ENCODE peak calls at places on chromosomes 5 and 9, in seven cellular contexts. O is heart right ventricle, S is HepG2, X is SK-N-SH, F is heart left ventricle, A is PC-9, H is left ventricle myocardium inferior. E is an unnamed sample. For H3K4me1 and H3K27me3, the result is how much of the 10 kb centered on the place peaks cover.

GRCh38 chr5:138459311-138459710 is 6.0 kb upstream of the EGR1 start:
- DNase-seq in F (no peak), O (peak), S (no peak), H (no peak), A (no peak), X (no peak), E (no peak)

GRCh38 chr5:158127536-158127935 is 268.6 kb upstream of the CLINT1 start:
- DNase-seq in S (no peak), H (no peak), X (no peak), O (no peak), F (no peak), A (no peak), E (no peak)

GRCh38 chr5:5132896-5133295 is 7.2 kb upstream of the ADAMTS16 start:
- DNase-seq in H (no peak), X (no peak), S (no peak), O (no peak), A (no peak), F (no peak), E (no peak)

GRCh38 chr9:119853126-119853525 is 483.9 kb upstream of the BRINP1 start:
- DNase-seq in O (no peak), H (no peak), A (no peak), F (no peak), S (no peak), X (no peak), E (no peak)

GRCh38 chr5:180056153-180056552 is 15.4 kb downstream of the RNF130 start:
- DNase-seq in F (no peak), O (no peak), X (peak), S (no peak), H (no peak), A (no peak), E (no peak)

GRCh38 chr9:79395691-79396558 is 175.8 kb upstream of the TLE4 start:
- DNase-seq in H (no peak), S (no peak), A (no peak), O (no peak), X (no peak), F (no peak), E (no peak)

GRCh38 chr9:92774274-92774673 is 9.6 kb upstream of the BICD2 start:
- DNase-seq in F (no peak), H (no peak), X (no peak), S (no peak), O (no peak), A (peak), E (no peak)

GRCh38 chr9:128607642-128608350 is 48.9 kb downstream of the DYNC2I2 start:
- DNase-seq in F (peak), A (no peak), X (no peak), S (no peak), H (peak), O (peak), E (peak)

GRCh38 chr5:34822921-34823715 is 15.8 kb upstream of the TTC23L start:
- DNase-seq in A (no peak), F (no peak), H (no peak), O (no peak), S (no peak), X (no peak), E (no peak)

GRCh38 chr5:141001466-141001853 is 35.2 kb downstream of the PCDHAC2 start:
- DNase-seq in S (no peak), F (no peak), X (peak), O (no peak), H (no peak), A (peak), E (no peak)

GRCh38 chr9:114745879-114746550 is 59.8 kb downstream of the TNFSF15 start:
- DNase-seq in O (no peak), H (no peak), A (no peak), F (no peak), S (no peak), X (no peak), E (no peak)

GRCh38 chr5:175590471-175590881 is 67.4 kb upstream of the HRH2 start:
- DNase-seq in A (no peak), F (no peak), S (no peak), O (no peak), H (no peak), X (no peak), E (no peak)

GRCh38 chr9:20592673-20593072 is 29.6 kb downstream of the MLLT3 start:
- DNase-seq in H (no peak), X (no peak), A (no peak), O (no peak), S (no peak), F (no peak), E (no peak)

GRCh38 chr5:96015709-96016108 is 54.1 kb upstream of the ELL2 start:
- DNase-seq in H (no peak), A (no peak), S (no peak), O (no peak), X (no peak), F (no peak), E (no peak)

GRCh38 chr9:105281926-105282325 is 37.5 kb downstream of the SLC44A1 start:
- DNase-seq in O (no peak), H (no peak), S (no peak), A (no peak), X (no peak), F (no peak), E (no peak)

GRCh38 chr5:107365355-107366109 is 305.2 kb downstream of the EFNA5 start:
- DNase-seq in O (no peak), S (no peak), F (no peak), A (no peak), X (no peak), H (no peak), E (no peak)

DNA sequence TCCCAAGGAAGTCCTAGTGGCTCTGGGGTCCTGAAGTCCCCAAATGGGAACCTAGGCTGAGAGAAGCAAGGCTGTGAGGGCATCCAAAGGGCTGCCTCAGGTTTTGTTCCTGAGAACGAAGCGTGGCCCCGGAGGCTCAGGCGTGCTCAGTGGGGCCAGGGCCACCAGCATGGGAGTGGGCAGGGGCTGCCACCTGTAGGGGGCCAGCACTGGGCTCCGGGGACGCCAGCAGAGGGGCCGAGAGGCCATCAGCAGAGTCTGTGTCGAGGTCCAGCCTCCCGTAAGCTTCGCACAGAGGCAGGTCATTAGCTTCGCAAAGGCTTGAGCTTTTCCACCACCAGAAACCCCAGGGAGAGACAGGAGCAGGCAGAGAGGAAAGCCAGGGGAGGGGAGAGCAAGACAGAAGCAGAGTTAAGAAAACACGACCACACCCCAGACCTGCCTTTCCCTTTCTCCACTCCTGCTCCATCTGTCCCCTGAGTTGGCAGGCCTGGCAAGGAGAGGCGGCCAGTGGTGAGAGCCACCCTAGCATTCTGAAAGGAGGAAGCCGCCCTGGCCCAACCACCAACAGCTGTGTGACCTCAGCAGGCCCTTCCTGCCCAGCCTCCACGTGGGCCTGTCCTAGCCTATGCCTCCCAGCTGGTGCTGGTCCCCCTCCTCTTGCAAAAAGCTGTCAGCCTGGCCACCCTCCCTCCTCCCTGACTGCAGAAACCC is 5.5 kb upstream of the SURF6 start:
- DNase-seq in F (peak), X (no peak), O (no peak), S (no peak), A (no peak), H (peak), E (no peak)
- H3K27ac ChIP-seq in F (no peak), X (no peak), O (peak), S (no peak), A (no peak), H (peak), E (no peak)

GRCh38 chr5:73863911-73864310 is 237.9 kb downstream of the ARHGEF28 start:
- DNase-seq in O (no peak), X (no peak), A (no peak), H (no peak), F (no peak), S (no peak), E (no peak)

GRCh38 chr5:73867344-73868335 is 241.6 kb downstream of the ARHGEF28 start:
- DNase-seq in X (no peak), O (no peak), S (no peak), H (no peak), A (no peak), F (no peak), E (no peak)

GRCh38 chr5:73862796-73863195 is 236.8 kb downstream of the ARHGEF28 start:
- DNase-seq in H (no peak), S (no peak), O (no peak), F (no peak), X (no peak), A (no peak), E (no peak)

GRCh38 chr5:73861313-73861978 is 235.4 kb downstream of the ARHGEF28 start:
- DNase-seq in H (no peak), A (no peak), O (no peak), S (peak), F (no peak), X (no peak), E (no peak)

DNA sequence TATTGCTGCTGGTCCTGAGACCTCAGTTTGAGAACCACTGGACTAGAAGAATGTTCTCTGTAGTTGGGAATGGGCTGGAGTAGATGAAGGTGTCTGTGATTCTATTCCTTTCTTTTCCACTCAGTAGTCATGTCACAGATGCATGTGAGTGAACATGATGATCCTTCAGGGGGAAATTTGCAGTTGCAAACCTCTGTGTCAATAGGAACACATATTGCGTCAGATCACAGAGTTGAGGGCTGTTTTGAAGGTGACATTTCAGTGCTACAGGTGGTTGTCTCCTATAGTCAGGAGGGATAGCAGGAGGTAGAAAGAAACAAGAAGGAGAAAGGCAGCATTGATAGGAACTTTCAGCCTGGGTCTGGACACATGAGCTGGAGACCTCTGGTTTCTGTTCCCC is 239.3 kb downstream of the ARHGEF28 start:
- DNase-seq in F (no peak), O (no peak), H (no peak), S (no peak), A (no peak), X (no peak), E (no peak)
- H3K4me1 ChIP-seq in F (under half), O (under half), H (under half), S (under half), A (under half), X (under half), E (under half)

DNA sequence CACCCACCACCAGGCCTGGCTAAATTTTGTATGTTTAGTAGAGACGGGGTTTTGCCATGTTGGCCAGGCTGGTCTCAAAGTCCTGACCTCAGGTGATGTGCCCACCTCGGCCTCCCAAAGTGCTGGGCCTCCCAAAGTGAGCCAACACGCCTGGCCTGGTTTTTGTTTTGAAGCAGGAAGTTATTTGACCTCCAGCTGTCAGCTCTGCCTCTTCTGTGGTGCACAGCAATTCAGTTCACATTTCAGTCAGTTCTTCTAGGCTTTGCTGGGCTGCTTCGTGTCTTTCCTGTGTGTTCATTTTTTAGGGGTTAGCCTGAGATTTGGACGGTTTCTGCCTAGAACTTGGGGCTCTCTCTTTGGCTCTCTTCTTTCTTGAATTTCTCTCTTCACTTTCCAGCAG is 8.9 kb downstream of the LCN1 start:
- DNase-seq in F (no peak), O (no peak), S (no peak), H (no peak), X (no peak), A (no peak), E (no peak)
- H3K27me3 ChIP-seq in F (under half), O (under half), S (under half), H (half or more), X (under half), A (half or more), E (under half)

DNA sequence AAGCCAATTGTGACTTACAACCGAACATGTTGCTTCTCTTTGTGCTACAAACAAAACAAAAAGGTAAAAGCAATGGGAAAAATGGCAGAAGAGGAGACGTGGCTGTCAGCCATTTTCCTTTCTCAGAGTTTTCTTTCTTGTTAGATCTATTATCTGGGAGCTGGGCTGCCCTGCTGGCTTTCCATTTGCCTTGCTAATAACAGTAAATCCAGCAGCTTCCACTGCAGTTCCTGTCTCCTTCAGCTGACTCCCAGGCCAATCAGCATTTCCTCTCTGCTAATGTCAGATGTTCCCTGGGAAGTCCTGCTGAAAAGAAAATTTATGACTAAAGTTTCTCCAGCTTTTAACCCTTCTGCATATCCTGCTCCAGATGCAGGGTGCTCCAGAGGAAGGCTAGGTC is 182.5 kb downstream of the MAPKAP1 start:
- DNase-seq in F (no peak), H (no peak), O (no peak), S (no peak), X (no peak), A (no peak), E (no peak)
- H3K27ac ChIP-seq in F (peak), H (peak), O (no peak), S (no peak), X (peak), A (no peak), E (no peak)

GRCh38 chr9:120892177-120892747 is 15.3 kb upstream of the PHF19 start:
- DNase-seq in F (no peak), H (no peak), A (no peak), X (no peak), S (no peak), O (no peak), E (no peak)

GRCh38 chr9:120893585-120893857 is 16.5 kb upstream of the PHF19 start:
- DNase-seq in A (no peak), H (no peak), X (no peak), S (no peak), F (no peak), O (no peak), E (no peak)

GRCh38 chr9:120892748-120893584 is 16.0 kb upstream of the PHF19 start:
- DNase-seq in A (no peak), S (no peak), X (no peak), H (no peak), F (no peak), O (no peak), E (no peak)

GRCh38 chr9:120893917-120894316 is 16.9 kb upstream of the PHF19 start:
- DNase-seq in O (no peak), F (no peak), S (no peak), X (no peak), H (no peak), A (no peak), E (no peak)

DNA sequence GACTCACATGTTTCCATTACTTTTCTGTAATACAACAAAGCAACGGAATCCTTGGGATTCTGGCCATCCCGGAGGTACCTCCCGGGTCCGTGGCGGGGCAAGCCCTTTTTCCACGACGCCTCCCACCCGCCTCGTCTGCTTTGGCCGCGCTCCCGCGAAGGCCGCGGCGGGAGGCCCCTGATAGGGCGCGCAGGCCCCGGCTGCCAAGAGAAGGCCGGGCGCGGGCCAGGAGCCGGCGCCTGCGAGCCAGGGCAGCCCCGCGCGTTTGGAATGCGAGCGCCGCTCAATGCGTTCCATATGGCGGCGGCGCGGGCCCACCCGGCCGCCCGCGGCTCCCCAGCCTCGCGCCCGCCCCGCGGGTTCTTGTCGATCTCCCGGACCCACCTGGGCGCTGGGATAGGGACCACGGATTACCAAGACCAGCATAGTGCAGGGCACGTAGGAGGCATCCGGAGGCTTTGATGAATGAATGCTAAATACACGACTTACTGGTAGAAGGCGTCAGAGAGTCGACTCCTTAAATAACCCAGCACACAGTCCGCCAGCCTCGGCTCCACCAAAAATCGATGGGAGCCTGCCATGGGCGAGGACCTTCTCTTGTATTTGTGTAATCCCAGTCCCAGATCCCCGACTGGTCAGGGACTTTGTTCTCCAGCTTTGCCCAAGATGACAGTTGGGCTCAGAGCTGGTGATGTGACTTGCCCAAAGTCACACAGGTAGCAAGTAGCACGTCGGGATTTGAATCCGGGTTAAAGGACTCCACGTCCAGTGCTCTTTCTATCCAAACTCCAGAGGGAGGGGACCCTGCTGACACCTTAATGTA is 17.6 kb upstream of the PHF19 start:
- DNase-seq in S (no peak), A (no peak), X (no peak), F (peak), H (peak), O (no peak), E (no peak)
- H3K4me1 ChIP-seq in S (under half), A (under half), X (under half), F (under half), H (under half), O (under half), E (half or more)

GRCh38 chr9:126521089-126521488 is 92.6 kb upstream of the LMX1B start:
- DNase-seq in F (no peak), A (no peak), O (no peak), H (no peak), S (no peak), X (no peak), E (no peak)
- H3K27me3 ChIP-seq in F (under half), A (half or more), O (under half), H (half or more), S (under half), X (under half), E (under half)

GRCh38 chr9:136110082-136111061 is 8.3 kb downstream of the TMEM250 start:
- DNase-seq in A (no peak), X (no peak), S (no peak), H (no peak), O (no peak), F (no peak), E (no peak)
- H3K27ac ChIP-seq in A (no peak), X (peak), S (no peak), H (peak), O (peak), F (peak), E (no peak)